ENCODE peak calls at places on chromosomes 11 and 22, in four cellular contexts. One of them, this sample, is unnamed.

GRCh38 chr22:36332623-36333331 is 55.0 kb downstream of the MYH9 start:
- DNase-seq in NCI-H69: peak; percentile 17
- DNase-seq in T-cell: no peak
- DNase-seq in caudate nucleus: no peak
- DNase-seq in this sample: peak; percentile 81

GRCh38 chr11:64123102-64123434 is 42.8 kb downstream of the MACROD1 start:
- DNase-seq in NCI-H69: no peak
- DNase-seq in T-cell: no peak
- DNase-seq in caudate nucleus: no peak
- DNase-seq in this sample: peak; percentile 71

GRCh38 chr11:44004452-44004833 is 43.3 kb upstream of the ACCSL start:
- DNase-seq in NCI-H69: peak; percentile 41
- DNase-seq in T-cell: no peak
- DNase-seq in caudate nucleus: no peak
- DNase-seq in this sample: no peak

GRCh38 chr22:17888855-17889254 is 114.6 kb upstream of the BID start:
- DNase-seq in NCI-H69: no peak
- DNase-seq in T-cell: no peak
- DNase-seq in caudate nucleus: no peak
- DNase-seq in this sample: no peak

GRCh38 chr11:65743928-65744698 is 23.5 kb upstream of the RNASEH2C start:
- DNase-seq in NCI-H69: peak; percentile 64
- DNase-seq in T-cell: no peak
- DNase-seq in caudate nucleus: no peak
- DNase-seq in this sample: no peak

GRCh38 chr11:107044503-107044902 is 26.2 kb upstream of the GUCY1A2 start:
- DNase-seq in NCI-H69: no peak
- DNase-seq in T-cell: no peak
- DNase-seq in caudate nucleus: no peak
- DNase-seq in this sample: no peak

GRCh38 chr22:44335903-44336803 is 23.4 kb upstream of the SHISAL1 start:
- DNase-seq in NCI-H69: peak; percentile 23
- DNase-seq in T-cell: no peak
- DNase-seq in caudate nucleus: no peak
- DNase-seq in this sample: peak; percentile 25

GRCh38 chr11:47861762-47862161 is 13.6 kb upstream of the NUP160 start:
- DNase-seq in NCI-H69: no peak
- DNase-seq in T-cell: no peak
- DNase-seq in caudate nucleus: no peak
- DNase-seq in this sample: no peak

GRCh38 chr11:16604784-16605439 is 133.5 kb upstream of the C11orf58 start:
- DNase-seq in NCI-H69: peak; percentile 75
- DNase-seq in T-cell: no peak
- DNase-seq in caudate nucleus: no peak
- DNase-seq in this sample: no peak